ENCODE peak calls at places on chromosomes 12 and 14, in four cellular contexts. One of them, this sample, is unnamed.

GRCh38 chr12:104555650-104556049 is 98.9 kb downstream of the CHST11 start:
- DNase-seq in AG08395: no peak
- DNase-seq in lower lobe of right lung: no peak
- DNase-seq in activated T-cell treated with anti-CD3 and anti-CD28 coated beads for 48 hours: no peak
- DNase-seq in this sample: no peak

GRCh38 chr14:93231129-93231979 is 24.3 kb downstream of the UBR7 start:
- DNase-seq in AG08395: peak
- DNase-seq in lower lobe of right lung: no peak
- DNase-seq in activated T-cell treated with anti-CD3 and anti-CD28 coated beads for 48 hours: no peak
- DNase-seq in this sample: no peak

GRCh38 chr14:75306917-75307699 is 28.5 kb downstream of the FOS start:
- DNase-seq in AG08395: peak
- DNase-seq in lower lobe of right lung: no peak
- DNase-seq in activated T-cell treated with anti-CD3 and anti-CD28 coated beads for 48 hours: no peak
- DNase-seq in this sample: no peak

GRCh38 chr12:25852792-25853191 is 105.7 kb upstream of the RASSF8 start:
- DNase-seq in AG08395: no peak
- DNase-seq in lower lobe of right lung: no peak
- DNase-seq in activated T-cell treated with anti-CD3 and anti-CD28 coated beads for 48 hours: no peak
- DNase-seq in this sample: no peak

GRCh38 chr14:105495101-105495989 is 4.3 kb downstream of the TEDC1 start:
- DNase-seq in AG08395: no peak
- DNase-seq in lower lobe of right lung: peak
- DNase-seq in activated T-cell treated with anti-CD3 and anti-CD28 coated beads for 48 hours: no peak
- DNase-seq in this sample: no peak

GRCh38 chr12:51923506-51924365 is 16.4 kb downstream of the ACVRL1 start:
- DNase-seq in AG08395: peak
- DNase-seq in lower lobe of right lung: peak
- DNase-seq in activated T-cell treated with anti-CD3 and anti-CD28 coated beads for 48 hours: peak
- DNase-seq in this sample: no peak

GRCh38 chr12:104002686-104003085 is 37.0 kb downstream of the TDG start:
- DNase-seq in AG08395: no peak
- DNase-seq in lower lobe of right lung: no peak
- DNase-seq in activated T-cell treated with anti-CD3 and anti-CD28 coated beads for 48 hours: no peak
- DNase-seq in this sample: no peak

GRCh38 chr12:58965568-58965967 is 45.3 kb upstream of the LRIG3 start:
- DNase-seq in AG08395: no peak
- DNase-seq in lower lobe of right lung: no peak
- DNase-seq in activated T-cell treated with anti-CD3 and anti-CD28 coated beads for 48 hours: no peak
- DNase-seq in this sample: no peak

GRCh38 chr14:104937694-104938365 is 13.2 kb downstream of the PLD4 start:
- DNase-seq in AG08395: peak
- DNase-seq in lower lobe of right lung: no peak
- DNase-seq in activated T-cell treated with anti-CD3 and anti-CD28 coated beads for 48 hours: no peak
- DNase-seq in this sample: no peak

GRCh38 chr12:49891476-49891875 is 12.2 kb downstream of the FAIM2 start:
- DNase-seq in AG08395: no peak
- DNase-seq in lower lobe of right lung: no peak
- DNase-seq in activated T-cell treated with anti-CD3 and anti-CD28 coated beads for 48 hours: no peak
- DNase-seq in this sample: no peak

GRCh38 chr14:96162741-96163140 is 41.9 kb upstream of the BDKRB2 start:
- DNase-seq in AG08395: peak
- DNase-seq in lower lobe of right lung: no peak
- DNase-seq in activated T-cell treated with anti-CD3 and anti-CD28 coated beads for 48 hours: no peak
- DNase-seq in this sample: no peak

GRCh38 chr12:65882504-65882903 is 58.2 kb downstream of the HMGA2 start:
- DNase-seq in AG08395: no peak
- DNase-seq in lower lobe of right lung: no peak
- DNase-seq in activated T-cell treated with anti-CD3 and anti-CD28 coated beads for 48 hours: no peak
- DNase-seq in this sample: no peak

GRCh38 chr14:86777950-86778602 is 1214.9 kb downstream of the GALC start:
- DNase-seq in AG08395: peak
- DNase-seq in lower lobe of right lung: no peak
- DNase-seq in activated T-cell treated with anti-CD3 and anti-CD28 coated beads for 48 hours: no peak
- DNase-seq in this sample: peak

GRCh38 chr12:1830981-1831930 is 10.9 kb downstream of the LRTM2 start:
- DNase-seq in AG08395: peak
- DNase-seq in lower lobe of right lung: peak
- DNase-seq in activated T-cell treated with anti-CD3 and anti-CD28 coated beads for 48 hours: no peak
- DNase-seq in this sample: no peak

GRCh38 chr14:31268216-31268615 is 60.6 kb upstream of the HECTD1 start:
- DNase-seq in AG08395: peak
- DNase-seq in lower lobe of right lung: no peak
- DNase-seq in activated T-cell treated with anti-CD3 and anti-CD28 coated beads for 48 hours: no peak
- DNase-seq in this sample: peak

GRCh38 chr14:99257673-99258221 is 14.2 kb downstream of the BCL11B start:
- DNase-seq in AG08395: no peak
- DNase-seq in lower lobe of right lung: no peak
- DNase-seq in activated T-cell treated with anti-CD3 and anti-CD28 coated beads for 48 hours: no peak
- DNase-seq in this sample: no peak

GRCh38 chr12:2052861-2053674 is at the start of gene CACNA1C:
- DNase-seq in AG08395: peak
- DNase-seq in lower lobe of right lung: no peak
- DNase-seq in activated T-cell treated with anti-CD3 and anti-CD28 coated beads for 48 hours: peak
- DNase-seq in this sample: peak

GRCh38 chr14:63328787-63329737 is 10.3 kb upstream of the GPHB5 start:
- DNase-seq in AG08395: no peak
- DNase-seq in lower lobe of right lung: no peak
- DNase-seq in activated T-cell treated with anti-CD3 and anti-CD28 coated beads for 48 hours: no peak
- DNase-seq in this sample: no peak

GRCh38 chr12:109729837-109730200 is 16.2 kb downstream of the FAM222A start:
- DNase-seq in AG08395: no peak
- DNase-seq in lower lobe of right lung: peak
- DNase-seq in activated T-cell treated with anti-CD3 and anti-CD28 coated beads for 48 hours: no peak
- DNase-seq in this sample: no peak